ENCODE peak calls at places on chromosomes 4 and X, in eight cellular contexts. L is left lung, K is PC-3, V is astrocyte of the spinal cord, J is heart left ventricle, X is mucosa of descending colon, N is IMR-90, H is LNCaP clone FGC. C is an unnamed sample.

GRCh38 chr4:172998527-172999469 is 169.8 kb upstream of the GALNT7 start:
- DNase-seq in L (no peak), K (peak; percentile 51), V (peak; percentile 88), J (no peak), X (peak; percentile 21), N (peak; percentile 79), H (peak; percentile 36), C (no peak)

GRCh38 chr4:1856920-1857699 is 1.2 kb upstream of the LETM1 start:
- DNase-seq in L (no peak), K (no peak), V (no peak), J (no peak), X (peak; percentile 50), N (no peak), H (no peak), C (no peak)

GRCh38 chr4:184653650-184654049 is 4.1 kb downstream of the PRIMPOL start:
- DNase-seq in L (no peak), K (peak; percentile 23), V (peak; percentile 81), J (no peak), X (no peak), N (peak; percentile 70), H (no peak), C (no peak)

GRCh38 chrX:994780-995179 is 217.7 kb downstream of the CRLF2 start:
- DNase-seq in L (no peak), K (no peak), V (no peak), J (no peak), X (no peak), N (no peak), H (no peak), C (no peak)

GRCh38 chr4:54802336-54802735 is 144.6 kb downstream of the KIT start:
- DNase-seq in L (no peak), K (no peak), V (no peak), J (no peak), X (no peak), N (no peak), H (no peak), C (no peak)

GRCh38 chr4:128516568-128516967 is 229.0 kb upstream of the PGRMC2 start:
- DNase-seq in L (no peak), K (no peak), V (peak; percentile 51), J (no peak), X (no peak), N (peak; percentile 92), H (no peak), C (no peak)

GRCh38 chrX:23822397-23822796 is 39.4 kb downstream of the SAT1 start:
- DNase-seq in L (no peak), K (peak; percentile 69), V (peak; percentile 38), J (no peak), X (no peak), N (peak; percentile 57), H (peak; percentile 66), C (no peak)

GRCh38 chr4:74682567-74683359 is 111.6 kb downstream of the BTC start:
- DNase-seq in L (no peak), K (peak; percentile 92), V (peak; percentile 92), J (no peak), X (no peak), N (peak; percentile 95), H (no peak), C (no peak)

GRCh38 chr4:39732728-39733127 is 34.8 kb downstream of the UBE2K start:
- DNase-seq in L (no peak), K (peak; percentile 56), V (peak; percentile 87), J (no peak), X (no peak), N (peak; percentile 90), H (no peak), C (no peak)

GRCh38 chr4:25863906-25864418 is 1.2 kb upstream of the SEL1L3 start:
- DNase-seq in L (no peak), K (no peak), V (no peak), J (no peak), X (peak; percentile 39), N (no peak), H (no peak), C (no peak)

GRCh38 chr4:153239409-153239808 is 35.2 kb downstream of the TRIM2 start:
- DNase-seq in L (no peak), K (no peak), V (no peak), J (no peak), X (no peak), N (no peak), H (no peak), C (no peak)
- TF ChIP-seq CTCF in L (no peak), K (no peak), V (no peak), J (no peak), X (no peak), N (no peak), H (no peak), C (no peak)

DNA sequence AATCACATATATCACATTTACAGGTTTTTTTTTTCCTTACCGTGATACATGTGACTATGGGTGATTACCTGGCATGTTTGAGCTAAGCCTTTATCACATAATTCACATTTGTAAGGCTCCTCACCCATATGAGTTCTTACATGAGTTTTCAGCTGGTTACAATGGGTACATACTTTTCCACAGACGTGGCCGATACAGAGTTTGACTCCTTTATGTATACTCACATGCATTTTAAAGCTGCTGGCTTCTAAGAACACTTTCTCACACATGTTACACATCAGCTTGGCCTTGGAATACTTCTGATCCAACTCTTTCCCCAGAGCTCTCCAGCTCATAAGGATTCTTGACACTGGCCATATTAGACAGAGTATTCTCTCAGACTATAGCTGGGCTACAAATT is 66.3 kb downstream of the TAB3 start:
- DNase-seq in L (no peak), K (no peak), V (no peak), J (no peak), X (no peak), N (no peak), H (no peak), C (no peak)
- TF ChIP-seq CTCF in L (no peak), K (no peak), V (no peak), J (no peak), X (no peak), N (no peak), H (no peak), C (no peak)

GRCh38 chr4:67678612-67679011 is 22.3 kb downstream of the UBA6 start:
- DNase-seq in L (no peak), K (no peak), V (no peak), J (no peak), X (no peak), N (no peak), H (no peak), C (no peak)

GRCh38 chr4:67668315-67668714 is 32.6 kb downstream of the UBA6 start:
- DNase-seq in L (no peak), K (no peak), V (no peak), J (no peak), X (no peak), N (no peak), H (no peak), C (no peak)

GRCh38 chr4:67674098-67674497 is 26.9 kb downstream of the UBA6 start:
- DNase-seq in L (no peak), K (peak; percentile 15), V (no peak), J (no peak), X (no peak), N (no peak), H (no peak), C (no peak)
- TF ChIP-seq CTCF in L (no peak), K (peak; percentile 12), V (peak; percentile 8), J (no peak), X (no peak), N (no peak), H (no peak), C (no peak)

DNA sequence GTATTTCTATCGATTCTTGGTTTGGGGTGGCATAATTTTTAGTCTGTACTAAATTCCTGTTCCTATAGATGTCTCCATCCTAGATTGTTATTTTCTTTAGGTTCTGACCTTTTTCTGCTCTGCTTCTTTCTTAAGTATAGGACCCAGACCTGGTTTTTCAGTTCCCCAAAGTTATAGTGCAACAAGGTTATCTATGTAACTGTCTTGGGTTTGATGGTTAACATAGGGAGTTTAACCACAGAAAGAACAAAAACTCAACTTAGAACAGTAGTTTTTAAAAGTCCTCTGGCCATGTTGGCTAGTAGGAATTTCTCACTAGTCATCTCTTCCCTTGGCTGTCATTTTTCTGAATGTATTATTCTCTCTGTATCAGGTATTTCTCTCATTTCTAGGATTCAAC is 38.8 kb upstream of the MAD2L1 start:
- DNase-seq in L (no peak), K (no peak), V (no peak), J (no peak), X (no peak), N (no peak), H (no peak), C (no peak)
- TF ChIP-seq CTCF in L (no peak), K (no peak), V (no peak), J (no peak), X (no peak), N (no peak), H (no peak), C (no peak)

GRCh38 chr4:21879187-21879586 is 69.4 kb downstream of the KCNIP4 start:
- DNase-seq in L (no peak), K (peak; percentile 21), V (peak; percentile 25), J (no peak), X (no peak), N (peak; percentile 23), H (no peak), C (no peak)
- TF ChIP-seq CTCF in L (no peak), K (peak; percentile 34), V (peak; percentile 32), J (no peak), X (no peak), N (no peak), H (no peak), C (no peak)

C was measured in natural killer cell.